ENCODE peak calls at places on chromosomes 12 and 14, in eight cellular contexts. One of them, this sample, is unnamed.

GRCh38 chr12:49039421-49040363 is 20.9 kb downstream of the KMT2D start:
- DNase-seq in putamen: no peak
- DNase-seq in fibroblast of pulmonary artery: no peak
- DNase-seq in KBM-7: no peak
- DNase-seq in hepatocyte: no peak
- DNase-seq in kidney glomerular epithelial cell: no peak
- DNase-seq in fibroblast of the conjunctiva: no peak
- DNase-seq in stimulated activated CD4-positive, alpha-beta T cell treated with anti-CD3 and anti-CD28 coated beads, Interleukin-1b, Interleukin-23, amount 100 ng/mL, for 24 hours: no peak
- DNase-seq in this sample: no peak

GRCh38 chr12:6369916-6370575 is 5.3 kb downstream of the SCNN1A start:
- DNase-seq in KBM-7: no peak
- DNase-seq in putamen: no peak
- DNase-seq in stimulated activated CD4-positive, alpha-beta T cell treated with anti-CD3 and anti-CD28 coated beads, Interleukin-1b, Interleukin-23, amount 100 ng/mL, for 24 hours: no peak
- DNase-seq in fibroblast of the conjunctiva: no peak
- DNase-seq in hepatocyte: no peak
- DNase-seq in fibroblast of pulmonary artery: no peak
- DNase-seq in kidney glomerular epithelial cell: no peak
- DNase-seq in this sample: no peak

GRCh38 chr12:107492393-107493134 is 193.0 kb upstream of the PWP1 start:
- DNase-seq in fibroblast of the conjunctiva: no peak
- DNase-seq in fibroblast of pulmonary artery: no peak
- DNase-seq in hepatocyte: no peak
- DNase-seq in KBM-7: peak; percentile 72
- DNase-seq in stimulated activated CD4-positive, alpha-beta T cell treated with anti-CD3 and anti-CD28 coated beads, Interleukin-1b, Interleukin-23, amount 100 ng/mL, for 24 hours: no peak
- DNase-seq in kidney glomerular epithelial cell: no peak
- DNase-seq in putamen: no peak
- DNase-seq in this sample: no peak

GRCh38 chr12:116735084-116735483 is 2.8 kb downstream of the SPRING1 start:
- DNase-seq in stimulated activated CD4-positive, alpha-beta T cell treated with anti-CD3 and anti-CD28 coated beads, Interleukin-1b, Interleukin-23, amount 100 ng/mL, for 24 hours: no peak
- DNase-seq in kidney glomerular epithelial cell: no peak
- DNase-seq in KBM-7: no peak
- DNase-seq in fibroblast of the conjunctiva: no peak
- DNase-seq in fibroblast of pulmonary artery: no peak
- DNase-seq in putamen: no peak
- DNase-seq in hepatocyte: no peak
- DNase-seq in this sample: no peak

GRCh38 chr12:95070378-95070777 is 3.0 kb downstream of the NR2C1 start:
- DNase-seq in putamen: no peak
- DNase-seq in fibroblast of the conjunctiva: no peak
- DNase-seq in kidney glomerular epithelial cell: no peak
- DNase-seq in fibroblast of pulmonary artery: no peak
- DNase-seq in hepatocyte: no peak
- DNase-seq in KBM-7: no peak
- DNase-seq in stimulated activated CD4-positive, alpha-beta T cell treated with anti-CD3 and anti-CD28 coated beads, Interleukin-1b, Interleukin-23, amount 100 ng/mL, for 24 hours: no peak
- DNase-seq in this sample: no peak

GRCh38 chr12:131529196-131530040 is 181.5 kb upstream of the SFSWAP start:
- DNase-seq in hepatocyte: no peak
- DNase-seq in fibroblast of the conjunctiva: no peak
- DNase-seq in kidney glomerular epithelial cell: no peak
- DNase-seq in putamen: no peak
- DNase-seq in stimulated activated CD4-positive, alpha-beta T cell treated with anti-CD3 and anti-CD28 coated beads, Interleukin-1b, Interleukin-23, amount 100 ng/mL, for 24 hours: no peak
- DNase-seq in fibroblast of pulmonary artery: no peak
- DNase-seq in KBM-7: no peak
- DNase-seq in this sample: no peak

GRCh38 chr12:1083888-1084262 is 92.9 kb downstream of the ERC1 start:
- DNase-seq in KBM-7: peak; percentile 30
- DNase-seq in stimulated activated CD4-positive, alpha-beta T cell treated with anti-CD3 and anti-CD28 coated beads, Interleukin-1b, Interleukin-23, amount 100 ng/mL, for 24 hours: no peak
- DNase-seq in fibroblast of pulmonary artery: peak; percentile 84
- DNase-seq in fibroblast of the conjunctiva: peak; percentile 59
- DNase-seq in putamen: peak; percentile 43
- DNase-seq in hepatocyte: peak; percentile 70
- DNase-seq in kidney glomerular epithelial cell: no peak
- DNase-seq in this sample: peak; percentile 73

GRCh38 chr12:117494833-117495714 is 133.6 kb upstream of the NOS1 start:
- DNase-seq in stimulated activated CD4-positive, alpha-beta T cell treated with anti-CD3 and anti-CD28 coated beads, Interleukin-1b, Interleukin-23, amount 100 ng/mL, for 24 hours: no peak
- DNase-seq in fibroblast of pulmonary artery: no peak
- DNase-seq in fibroblast of the conjunctiva: no peak
- DNase-seq in putamen: no peak
- DNase-seq in KBM-7: no peak
- DNase-seq in hepatocyte: peak; percentile 51
- DNase-seq in kidney glomerular epithelial cell: peak; percentile 62
- DNase-seq in this sample: no peak

GRCh38 chr12:92827836-92828431 is 101.2 kb downstream of the EEA1 start:
- DNase-seq in stimulated activated CD4-positive, alpha-beta T cell treated with anti-CD3 and anti-CD28 coated beads, Interleukin-1b, Interleukin-23, amount 100 ng/mL, for 24 hours: no peak
- DNase-seq in putamen: no peak
- DNase-seq in kidney glomerular epithelial cell: no peak
- DNase-seq in KBM-7: peak; percentile 72
- DNase-seq in hepatocyte: peak; percentile 43
- DNase-seq in fibroblast of the conjunctiva: peak; percentile 51
- DNase-seq in fibroblast of pulmonary artery: peak; percentile 73
- DNase-seq in this sample: no peak

GRCh38 chr12:2646341-2646740 is 148.4 kb upstream of the FKBP4 start:
- DNase-seq in stimulated activated CD4-positive, alpha-beta T cell treated with anti-CD3 and anti-CD28 coated beads, Interleukin-1b, Interleukin-23, amount 100 ng/mL, for 24 hours: no peak
- DNase-seq in hepatocyte: no peak
- DNase-seq in putamen: no peak
- DNase-seq in fibroblast of the conjunctiva: no peak
- DNase-seq in KBM-7: no peak
- DNase-seq in fibroblast of pulmonary artery: no peak
- DNase-seq in kidney glomerular epithelial cell: no peak
- DNase-seq in this sample: no peak

GRCh38 chr14:72444701-72445100 is 449.2 kb downstream of the DPF3 start:
- DNase-seq in kidney glomerular epithelial cell: no peak
- DNase-seq in fibroblast of the conjunctiva: no peak
- DNase-seq in fibroblast of pulmonary artery: no peak
- DNase-seq in KBM-7: no peak
- DNase-seq in hepatocyte: no peak
- DNase-seq in stimulated activated CD4-positive, alpha-beta T cell treated with anti-CD3 and anti-CD28 coated beads, Interleukin-1b, Interleukin-23, amount 100 ng/mL, for 24 hours: no peak
- DNase-seq in putamen: no peak
- DNase-seq in this sample: no peak

GRCh38 chr12:57342207-57342691 is 88.6 kb downstream of the R3HDM2 start:
- DNase-seq in putamen: peak; percentile 77
- DNase-seq in KBM-7: peak; percentile 19
- DNase-seq in hepatocyte: peak; percentile 51
- DNase-seq in fibroblast of the conjunctiva: peak; percentile 33
- DNase-seq in kidney glomerular epithelial cell: no peak
- DNase-seq in stimulated activated CD4-positive, alpha-beta T cell treated with anti-CD3 and anti-CD28 coated beads, Interleukin-1b, Interleukin-23, amount 100 ng/mL, for 24 hours: no peak
- DNase-seq in fibroblast of pulmonary artery: peak; percentile 69
- DNase-seq in this sample: peak; percentile 73